ENCODE peak calls at places on chromosome 19, in nine cellular contexts. Z, R, C, T, K, X, A, D and V are unnamed samples.
A peak's percentile ranks its signal among the peaks of the same experiment; 100 is the strongest.

GRCh38 chr19:7899751-7900352 is 3.8 kb upstream of the MAP2K7 start:
- DNase-seq in Z (no peak), R (no peak), C (no peak), T (no peak), K (no peak), X (no peak), A (no peak), D (no peak), V (no peak)

GRCh38 chr19:1466018-1466460 is 13.0 kb downstream of the C19orf25 start:
- DNase-seq in Z (no peak), R (no peak), C (no peak), T (no peak), K (no peak), X (no peak), A (no peak), D (no peak), V (no peak)

GRCh38 chr19:14603990-14604387 is 21.1 kb downstream of the CLEC17A start:
- DNase-seq in Z (no peak), R (no peak), C (no peak), T (no peak), K (no peak), X (no peak), A (peak; percentile 92), D (no peak), V (no peak)

GRCh38 chr19:49666120-49666444 is 349 bp downstream of the BCL2L12 start:
- DNase-seq in Z (no peak), R (no peak), C (no peak), T (peak; percentile 46), K (no peak), X (no peak), A (no peak), D (no peak), V (no peak)

GRCh38 chr19:33419763-33420080 is 46.2 kb downstream of the CEBPG start:
- DNase-seq in Z (no peak), R (no peak), C (no peak), T (no peak), K (no peak), X (peak; percentile 54), A (no peak), D (no peak), V (peak; percentile 7)

GRCh38 chr19:20259615-20260014 is 92.6 kb downstream of the ZNF486 start:
- DNase-seq in Z (no peak), R (no peak), C (no peak), T (no peak), K (no peak), X (no peak), A (no peak), D (no peak), V (no peak)

GRCh38 chr19:45339629-45340028 is 921 bp upstream of the KLC3 start:
- DNase-seq in Z (no peak), R (no peak), C (no peak), T (no peak), K (no peak), X (no peak), A (no peak), D (no peak), V (no peak)

GRCh38 chr19:2325261-2326046 is 2.9 kb downstream of the LSM7 start:
- DNase-seq in Z (no peak), R (no peak), C (no peak), T (no peak), K (no peak), X (no peak), A (no peak), D (no peak), V (peak; percentile 27)

GRCh38 chr19:49691243-49692101 is 556 bp downstream of the CPT1C start:
- DNase-seq in Z (no peak), R (peak; percentile 29), C (peak; percentile 68), T (peak; percentile 17), K (no peak), X (peak; percentile 80), A (peak; percentile 38), D (no peak), V (no peak)

GRCh38 chr19:33864311-33864850 is 67.7 kb downstream of the KCTD15 start:
- DNase-seq in Z (no peak), R (no peak), C (no peak), T (no peak), K (no peak), X (no peak), A (no peak), D (no peak), V (no peak)

GRCh38 chr19:36962346-36962745 is 46.2 kb downstream of the ZNF568 start:
- DNase-seq in Z (no peak), R (no peak), C (no peak), T (no peak), K (no peak), X (no peak), A (no peak), D (no peak), V (no peak)

GRCh38 chr19:5940260-5941208 is 26.5 kb downstream of the CAPS start:
- DNase-seq in Z (no peak), R (no peak), C (no peak), T (no peak), K (no peak), X (no peak), A (no peak), D (no peak), V (no peak)

GRCh38 chr19:13277104-13277809 is 127.0 kb downstream of the IER2 start:
- DNase-seq in Z (peak; percentile 43), R (peak; percentile 64), C (peak; percentile 31), T (peak; percentile 51), K (peak; percentile 64), X (peak; percentile 71), A (peak; percentile 91), D (peak; percentile 14), V (peak; percentile 34)

GRCh38 chr19:50500060-50500752 is 10.8 kb downstream of the JOSD2 start:
- DNase-seq in Z (no peak), R (no peak), C (peak; percentile 83), T (no peak), K (no peak), X (no peak), A (peak; percentile 38), D (no peak), V (no peak)

GRCh38 chr19:19860756-19861390 is 4.8 kb upstream of the ZNF253 start:
- DNase-seq in Z (no peak), R (no peak), C (no peak), T (no peak), K (no peak), X (peak; percentile 84), A (no peak), D (peak; percentile 49), V (no peak)

GRCh38 chr19:37979547-37980082 is 72.6 kb downstream of the SIPA1L3 start:
- DNase-seq in Z (no peak), R (no peak), C (no peak), T (no peak), K (no peak), X (no peak), A (peak; percentile 88), D (no peak), V (no peak)